ENCODE peak calls at places on chromosomes 16 and 17, in five cellular contexts. N, H, X, M and T are unnamed samples.

GRCh38 chr17:3976675-3977171 is 12.5 kb upstream of the ATP2A3 start:
- DNase-seq in N (peak), H (peak), X (peak), M (no peak), T (peak)

GRCh38 chr17:40550608-40551007 is 14.7 kb downstream of the CCR7 start:
- DNase-seq in N (peak), H (peak), X (peak), M (no peak), T (no peak)

GRCh38 chr17:33017366-33017765 is 25.7 kb downstream of the SPACA3 start:
- DNase-seq in N (no peak), H (peak), X (no peak), M (no peak), T (no peak)

GRCh38 chr17:48596000-48596734 is 2.6 kb upstream of the HOXB5 start:
- DNase-seq in N (no peak), H (no peak), X (no peak), M (no peak), T (peak)

GRCh38 chr16:24919536-24919935 is 73.8 kb downstream of the SLC5A11 start:
- DNase-seq in N (no peak), H (no peak), X (no peak), M (no peak), T (no peak)

GRCh38 chr17:59327136-59327878 is 4.1 kb upstream of the YPEL2 start:
- DNase-seq in N (no peak), H (peak), X (no peak), M (no peak), T (no peak)

GRCh38 chr16:87132361-87133014 is 184.7 kb downstream of the C16orf95 start:
- DNase-seq in N (no peak), H (peak), X (no peak), M (no peak), T (peak)

GRCh38 chr17:41648411-41649195 is 24.2 kb upstream of the KRT17 start:
- DNase-seq in N (peak), H (peak), X (peak), M (peak), T (peak)

GRCh38 chr17:31788571-31788946 is 70.5 kb downstream of the COPRS start:
- DNase-seq in N (no peak), H (no peak), X (no peak), M (no peak), T (no peak)

GRCh38 chr17:33684714-33685113 is 391.6 kb upstream of the ASIC2 start:
- DNase-seq in N (no peak), H (no peak), X (no peak), M (no peak), T (no peak)

GRCh38 chr17:18148586-18148985 is 35.0 kb upstream of the ALKBH5 start:
- DNase-seq in N (no peak), H (no peak), X (no peak), M (no peak), T (no peak)

GRCh38 chr16:14401839-14402115 is 228.3 kb downstream of the PARN start:
- DNase-seq in N (no peak), H (peak), X (peak), M (no peak), T (no peak)

GRCh38 chr17:60390881-60391418 is 983 bp downstream of the USP32 start:
- DNase-seq in N (peak), H (no peak), X (peak), M (no peak), T (peak)

GRCh38 chr16:1545044-1545736 is 11.7 kb downstream of the TMEM204 start:
- DNase-seq in N (no peak), H (peak), X (no peak), M (no peak), T (no peak)

GRCh38 chr17:3589784-3590183 is 19.4 kb downstream of the TRPV1 start:
- DNase-seq in N (no peak), H (no peak), X (no peak), M (no peak), T (no peak)

GRCh38 chr17:30378191-30378796 is 433 bp upstream of the CPD start:
- DNase-seq in N (peak), H (no peak), X (no peak), M (no peak), T (peak)

GRCh38 chr16:84050316-84050715 is 7.7 kb upstream of the SLC38A8 start:
- DNase-seq in N (peak), H (no peak), X (no peak), M (no peak), T (no peak)

GRCh38 chr16:22098538-22099255 is 6.4 kb downstream of the VWA3A start:
- DNase-seq in N (no peak), H (no peak), X (no peak), M (peak), T (peak)

GRCh38 chr17:60623415-60623814 is 23.4 kb downstream of the PPM1D start:
- DNase-seq in N (no peak), H (no peak), X (no peak), M (no peak), T (no peak)

GRCh38 chr17:49508891-49509587 is 13.9 kb downstream of the NGFR start:
- DNase-seq in N (no peak), H (no peak), X (no peak), M (no peak), T (no peak)

GRCh38 chr17:14019186-14019956 is 49.9 kb upstream of the COX10 start:
- DNase-seq in N (no peak), H (no peak), X (peak), M (no peak), T (no peak)

GRCh38 chr16:57388359-57389086 is 16.0 kb upstream of the CCL17 start:
- DNase-seq in N (no peak), H (no peak), X (no peak), M (no peak), T (no peak)

GRCh38 chr16:11097782-11098167 is 153.4 kb downstream of the CLEC16A start:
- DNase-seq in N (no peak), H (no peak), X (no peak), M (no peak), T (no peak)

GRCh38 chr16:21611546-21612384 is 12.4 kb downstream of the METTL9 start:
- DNase-seq in N (no peak), H (no peak), X (no peak), M (peak), T (no peak)

GRCh38 chr17:75738218-75738802 is 17.1 kb downstream of the ITGB4 start:
- DNase-seq in N (no peak), H (peak), X (peak), M (no peak), T (no peak)

GRCh38 chr17:30565073-30565935 is 88.1 kb downstream of the GOSR1 start:
- DNase-seq in N (no peak), H (no peak), X (no peak), M (no peak), T (peak)